ENCODE peak calls at places on chromosomes 13 and 19, in nine cellular contexts. D is thoracic aorta; N is NB4; V is astrocyte; B is AG04449; X is mammary epithelial cell; Z is AG09319; P is CD4-positive, alpha-beta T cell; C is kidney. A is an unnamed sample.

GRCh38 chr13:41562083-41562482 is 104.7 kb downstream of the RGCC start:
- DNase-seq in D (no peak), N (no peak), V (peak), B (no peak), X (peak), Z (peak), P (no peak), C (no peak), A (no peak)

GRCh38 chr19:49149652-49150105 is 5.5 kb downstream of the HRC start:
- DNase-seq in D (no peak), N (peak), V (peak), B (no peak), X (peak), Z (no peak), P (no peak), C (peak), A (no peak)

GRCh38 chr13:23934481-23934880 is 37.2 kb upstream of the C1QTNF9B start:
- DNase-seq in D (no peak), N (no peak), V (peak), B (no peak), X (no peak), Z (no peak), P (no peak), C (no peak), A (no peak)

GRCh38 chr13:24212674-24213073 is 52.2 kb downstream of the SPATA13 start:
- DNase-seq in D (no peak), N (no peak), V (no peak), B (no peak), X (no peak), Z (no peak), P (no peak), C (no peak), A (no peak)

GRCh38 chr13:44484562-44485164 is 91.5 kb downstream of the TSC22D1 start:
- DNase-seq in D (no peak), N (no peak), V (no peak), B (no peak), X (no peak), Z (no peak), P (no peak), C (no peak), A (no peak)

GRCh38 chr19:15869109-15869555 is 28.7 kb downstream of the CYP4F2 start:
- DNase-seq in D (no peak), N (peak), V (no peak), B (no peak), X (peak), Z (no peak), P (peak), C (no peak), A (no peak)

GRCh38 chr19:53958168-53958571 is 4.6 kb upstream of the CACNG8 start:
- DNase-seq in D (no peak), N (no peak), V (no peak), B (no peak), X (no peak), Z (no peak), P (no peak), C (no peak), A (no peak)

GRCh38 chr19:28234637-28235036 is 978.3 kb downstream of the UQCRFS1 start:
- DNase-seq in D (no peak), N (no peak), V (peak), B (no peak), X (no peak), Z (no peak), P (no peak), C (no peak), A (no peak)

GRCh38 chr13:99059498-99060070 is 81.7 kb upstream of the DOCK9 start:
- DNase-seq in D (no peak), N (no peak), V (no peak), B (no peak), X (no peak), Z (no peak), P (no peak), C (no peak), A (no peak)

GRCh38 chr19:42121666-42122069 is 10.6 kb downstream of the POU2F2 start:
- DNase-seq in D (no peak), N (peak), V (peak), B (no peak), X (peak), Z (no peak), P (peak), C (peak), A (peak)

GRCh38 chr13:22060187-22060586 is 389.3 kb downstream of the FGF9 start:
- DNase-seq in D (no peak), N (no peak), V (no peak), B (no peak), X (no peak), Z (no peak), P (no peak), C (no peak), A (no peak)

GRCh38 chr13:108508263-108508662 is 121.1 kb upstream of the MYO16 start:
- DNase-seq in D (no peak), N (peak), V (peak), B (no peak), X (no peak), Z (no peak), P (no peak), C (no peak), A (no peak)

GRCh38 chr19:42433503-42434260 is 6.5 kb upstream of the LIPE start:
- DNase-seq in D (no peak), N (peak), V (no peak), B (no peak), X (peak), Z (no peak), P (peak), C (peak), A (no peak)

GRCh38 chr19:3959766-3960131 is 11.2 kb downstream of the DAPK3 start:
- DNase-seq in D (no peak), N (no peak), V (no peak), B (no peak), X (no peak), Z (no peak), P (no peak), C (no peak), A (no peak)

GRCh38 chr13:101654916-101655315 is 202.4 kb downstream of the ITGBL1 start:
- DNase-seq in D (no peak), N (no peak), V (peak), B (no peak), X (no peak), Z (no peak), P (no peak), C (no peak), A (no peak)

GRCh38 chr19:24166055-24166454 is 79.1 kb downstream of the ZNF254 start:
- DNase-seq in D (no peak), N (no peak), V (peak), B (no peak), X (no peak), Z (no peak), P (no peak), C (no peak), A (no peak)

GRCh38 chr19:57210381-57210780 is 19.1 kb downstream of the ZNF264 start:
- DNase-seq in D (no peak), N (no peak), V (no peak), B (no peak), X (no peak), Z (no peak), P (no peak), C (no peak), A (no peak)

GRCh38 chr19:29714953-29715694 is at the start of gene C19orf12:
- DNase-seq in D (no peak), N (peak), V (peak), B (no peak), X (peak), Z (no peak), P (peak), C (peak), A (no peak)

GRCh38 chr13:93505104-93505952 is 278.7 kb downstream of the GPC6 start:
- DNase-seq in D (no peak), N (no peak), V (peak), B (peak), X (no peak), Z (no peak), P (no peak), C (no peak), A (no peak)

GRCh38 chr13:65911546-65912193 is 1318.5 kb downstream of the PCDH9 start:
- DNase-seq in D (no peak), N (no peak), V (no peak), B (no peak), X (no peak), Z (no peak), P (no peak), C (no peak), A (no peak)

GRCh38 chr13:73657821-73658540 is 476.2 kb downstream of the KLF12 start:
- DNase-seq in D (peak), N (no peak), V (peak), B (no peak), X (no peak), Z (no peak), P (no peak), C (no peak), A (no peak)

GRCh38 chr19:42253245-42254082 is 1.5 kb downstream of the ERF start:
- DNase-seq in D (no peak), N (peak), V (no peak), B (no peak), X (peak), Z (no peak), P (peak), C (peak), A (no peak)

GRCh38 chr13:100751826-100752225 is 77.2 kb upstream of the TMTC4 start:
- DNase-seq in D (no peak), N (no peak), V (no peak), B (no peak), X (no peak), Z (no peak), P (no peak), C (no peak), A (no peak)

GRCh38 chr13:41944229-41944628 is 16.7 kb downstream of the VWA8 start:
- DNase-seq in D (no peak), N (no peak), V (no peak), B (no peak), X (no peak), Z (no peak), P (no peak), C (no peak), A (no peak)

GRCh38 chr19:1112254-1113208 is 8.7 kb downstream of the GPX4 start:
- DNase-seq in D (no peak), N (no peak), V (no peak), B (no peak), X (no peak), Z (no peak), P (no peak), C (no peak), A (no peak)

GRCh38 chr13:27533155-27533643 is 82.8 kb upstream of the MTIF3 start:
- DNase-seq in D (no peak), N (peak), V (peak), B (no peak), X (peak), Z (peak), P (peak), C (peak), A (peak)
- TF ChIP-seq CTCF in D (peak), N (peak), V (peak), B (peak), X (peak), Z (no peak), P (peak), C (peak), A (peak)

DNA sequence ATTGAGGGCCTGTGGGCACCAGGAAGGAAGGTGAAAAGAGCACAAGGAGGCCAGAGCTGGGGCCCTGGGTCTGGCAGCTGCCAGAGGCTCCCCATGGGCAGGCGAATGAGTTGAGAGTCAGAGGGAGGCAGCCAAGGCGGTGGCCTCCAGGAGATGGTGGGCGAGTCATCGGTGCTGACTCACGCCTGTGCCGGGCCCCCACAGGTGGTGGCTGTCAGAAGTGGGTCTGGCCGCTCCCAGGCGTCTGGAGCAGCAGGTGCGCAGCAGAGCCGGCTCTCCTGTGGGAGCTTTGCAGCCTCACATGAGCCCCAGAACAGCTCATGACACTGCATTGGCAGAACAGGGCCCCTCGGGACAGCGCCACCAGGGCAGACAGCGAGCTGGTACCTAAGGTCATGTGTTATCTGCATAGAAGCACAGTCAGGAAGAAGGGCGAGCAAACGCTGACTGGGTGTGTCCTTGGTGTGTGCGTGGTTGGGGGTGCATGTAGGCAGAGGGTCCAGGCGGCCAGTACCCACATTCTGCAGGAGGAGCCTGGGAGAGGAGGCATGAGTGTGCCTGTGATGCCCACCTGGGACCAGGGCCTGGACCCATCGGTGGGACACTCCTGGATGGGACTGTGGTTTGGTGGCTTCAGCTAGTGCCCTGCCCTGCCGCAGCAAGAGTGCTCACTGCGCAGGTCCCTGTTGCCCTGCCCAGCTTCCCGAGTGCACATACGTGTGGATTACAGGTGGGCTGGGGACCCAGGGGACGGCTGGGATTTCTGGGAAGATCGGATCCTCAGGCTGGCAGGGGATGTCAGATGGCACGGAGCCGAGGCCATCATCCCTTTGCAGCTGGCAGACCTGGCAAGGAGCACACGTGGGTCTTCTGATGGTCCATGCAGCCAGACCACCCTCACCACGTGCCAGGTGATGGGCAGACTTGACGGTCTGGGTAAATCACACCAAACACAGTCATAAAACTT is 69.0 kb downstream of the CHST8 start:
- DNase-seq in D (no peak), N (no peak), V (no peak), B (no peak), X (peak), Z (no peak), P (no peak), C (peak), A (peak)
- TF ChIP-seq CTCF in D (no peak), N (no peak), V (no peak), B (no peak), X (no peak), Z (no peak), P (no peak), C (no peak), A (no peak)

GRCh38 chr13:62321139-62321538 is 905.5 kb upstream of the PCDH20 start:
- DNase-seq in D (no peak), N (no peak), V (no peak), B (no peak), X (no peak), Z (no peak), P (no peak), C (no peak), A (no peak)

GRCh38 chr13:62321895-62322294 is 906.2 kb upstream of the PCDH20 start:
- DNase-seq in D (no peak), N (no peak), V (no peak), B (no peak), X (no peak), Z (no peak), P (no peak), C (no peak), A (no peak)

GRCh38 chr13:62324842-62325241 is 909.2 kb upstream of the PCDH20 start:
- DNase-seq in D (no peak), N (no peak), V (no peak), B (no peak), X (no peak), Z (no peak), P (no peak), C (no peak), A (no peak)

GRCh38 chr13:62320731-62321130 is 905.1 kb upstream of the PCDH20 start:
- DNase-seq in D (no peak), N (no peak), V (no peak), B (no peak), X (no peak), Z (no peak), P (no peak), C (no peak), A (no peak)

GRCh38 chr13:62320129-62320724 is 904.6 kb upstream of the PCDH20 start:
- DNase-seq in D (no peak), N (peak), V (peak), B (no peak), X (peak), Z (no peak), P (no peak), C (no peak), A (no peak)
- TF ChIP-seq CTCF in D (no peak), N (peak), V (peak), B (no peak), X (peak), Z (peak), P (no peak), C (peak), A (no peak)

GRCh38 chr13:109625156-109625555 is 161.2 kb downstream of the IRS2 start:
- DNase-seq in D (no peak), N (no peak), V (no peak), B (no peak), X (no peak), Z (no peak), P (no peak), C (no peak), A (no peak)

GRCh38 chr13:109616021-109616420 is 170.4 kb downstream of the IRS2 start:
- DNase-seq in D (no peak), N (no peak), V (no peak), B (no peak), X (no peak), Z (no peak), P (no peak), C (no peak), A (no peak)

GRCh38 chr13:109627649-109628048 is 158.7 kb downstream of the IRS2 start:
- DNase-seq in D (no peak), N (no peak), V (no peak), B (no peak), X (no peak), Z (no peak), P (no peak), C (no peak), A (no peak)

GRCh38 chr13:109626386-109627171 is 159.8 kb downstream of the IRS2 start:
- DNase-seq in D (no peak), N (no peak), V (no peak), B (no peak), X (no peak), Z (no peak), P (no peak), C (no peak), A (no peak)

GRCh38 chr13:109622006-109622405 is 164.4 kb downstream of the IRS2 start:
- DNase-seq in D (no peak), N (no peak), V (no peak), B (no peak), X (no peak), Z (no peak), P (no peak), C (no peak), A (no peak)
- TF ChIP-seq CTCF in D (no peak), N (no peak), V (no peak), B (no peak), X (no peak), Z (no peak), P (no peak), C (no peak), A (no peak)

GRCh38 chr13:82739881-82740280 is 1142.4 kb downstream of the SLITRK1 start:
- DNase-seq in D (no peak), N (no peak), V (no peak), B (no peak), X (no peak), Z (no peak), P (no peak), C (no peak), A (no peak)

DNA sequence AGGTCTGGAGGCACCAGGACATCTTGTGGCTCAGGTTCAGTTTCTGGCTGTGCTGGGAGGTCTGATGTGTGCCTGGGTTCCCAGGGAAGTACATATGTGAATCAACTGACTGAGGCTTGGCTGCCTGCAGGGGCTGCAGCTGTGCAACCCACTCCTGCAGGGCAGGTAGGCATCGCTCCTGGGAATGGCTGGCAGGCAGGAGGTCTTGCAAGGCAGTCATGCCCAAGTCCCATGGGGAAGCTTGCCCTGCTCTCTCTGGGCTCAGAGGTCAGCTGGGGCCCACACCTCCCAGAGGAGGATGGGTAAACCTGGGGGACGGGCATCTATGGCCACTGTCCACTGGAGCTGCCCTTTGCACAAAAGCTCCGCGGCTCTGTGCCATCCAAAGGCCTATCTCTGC is 1141.8 kb downstream of the SLITRK1 start:
- DNase-seq in D (no peak), N (no peak), V (no peak), B (no peak), X (no peak), Z (no peak), P (no peak), C (peak), A (no peak)
- TF ChIP-seq CTCF in D (no peak), N (no peak), V (no peak), B (no peak), X (no peak), Z (no peak), P (no peak), C (no peak), A (no peak)